ENCODE peak calls at places on chromosomes 5 and 9, in ten cellular contexts. O is activated naive CD4-positive, alpha-beta T cell treated with anti-CD3 and anti-CD28 coated beads, Interleukin-2, amount 50 U/mL, for 72 hours; T is foreskin fibroblast; B is T-cell; E is cardiac fibroblast; D is dermis blood vessel endothelial cell; L is NCI-H146; V is NCI-H510A; Y is fibroblast of pulmonary artery; Q is stimulated activated CD4-positive, alpha-beta T cell treated with anti-CD3 and anti-CD28 coated beads, Interleukin-15, amount 100 ng/mL, for 48 hours. W is an unnamed sample.

GRCh38 chr5:42242829-42243485 is 180.3 kb upstream of the GHR start:
- DNase-seq in O (no peak), T (no peak), B (no peak), E (no peak), D (no peak), L (no peak), V (no peak), Y (no peak), Q (no peak), W (no peak)

GRCh38 chr9:5437254-5438216 is at the start of gene PLGRKT:
- DNase-seq in O (peak), T (peak), B (peak), E (peak), D (peak), L (peak), V (peak), Y (peak), Q (peak), W (peak)

GRCh38 chr5:134545070-134545868 is 19.8 kb downstream of the JADE2 start:
- DNase-seq in O (peak), T (no peak), B (peak), E (peak), D (no peak), L (no peak), V (no peak), Y (peak), Q (no peak), W (no peak)

GRCh38 chr5:150442699-150443080 is 6.8 kb downstream of the RPS14 start:
- DNase-seq in O (no peak), T (peak), B (no peak), E (no peak), D (no peak), L (no peak), V (no peak), Y (no peak), Q (no peak), W (no peak)

GRCh38 chr5:175548899-175549311 is 70.5 kb downstream of the SFXN1 start:
- DNase-seq in O (no peak), T (no peak), B (no peak), E (no peak), D (no peak), L (no peak), V (no peak), Y (no peak), Q (no peak), W (no peak)

GRCh38 chr9:81499021-81499454 is 190.3 kb downstream of the TLE1 start:
- DNase-seq in O (no peak), T (peak), B (no peak), E (peak), D (no peak), L (no peak), V (no peak), Y (peak), Q (no peak), W (no peak)

GRCh38 chr9:34636791-34637355 is 714 bp downstream of the SIGMAR1 start:
- DNase-seq in O (no peak), T (peak), B (no peak), E (no peak), D (no peak), L (no peak), V (no peak), Y (no peak), Q (no peak), W (no peak)

GRCh38 chr5:67983251-67983941 is 232.2 kb upstream of the PIK3R1 start:
- DNase-seq in O (no peak), T (peak), B (no peak), E (peak), D (peak), L (no peak), V (no peak), Y (peak), Q (no peak), W (no peak)

GRCh38 chr5:115191439-115192031 is 21.8 kb upstream of the TRIM36 start:
- DNase-seq in O (no peak), T (no peak), B (no peak), E (no peak), D (no peak), L (no peak), V (no peak), Y (no peak), Q (no peak), W (no peak)

GRCh38 chr5:172707285-172708182 is 63.5 kb downstream of the DUSP1 start:
- DNase-seq in O (no peak), T (peak), B (no peak), E (peak), D (peak), L (peak), V (no peak), Y (peak), Q (no peak), W (no peak)

GRCh38 chr5:124644138-124644537 is 102.3 kb downstream of the ZNF608 start:
- DNase-seq in O (no peak), T (peak), B (no peak), E (no peak), D (no peak), L (no peak), V (no peak), Y (no peak), Q (no peak), W (no peak)

GRCh38 chr9:113599647-113600476 is 136.3 kb downstream of the RGS3 start:
- DNase-seq in O (no peak), T (peak), B (no peak), E (peak), D (peak), L (no peak), V (no peak), Y (peak), Q (no peak), W (no peak)

GRCh38 chr5:61228229-61228628 is 66.0 kb upstream of the SMIM15 start:
- DNase-seq in O (no peak), T (no peak), B (no peak), E (no peak), D (peak), L (no peak), V (no peak), Y (no peak), Q (no peak), W (no peak)

GRCh38 chr5:138467711-138468132 is 2.4 kb downstream of the EGR1 start:
- DNase-seq in O (no peak), T (no peak), B (no peak), E (no peak), D (no peak), L (no peak), V (no peak), Y (no peak), Q (no peak), W (no peak)

GRCh38 chr9:109923826-109924225 is 143.8 kb downstream of the PALM2AKAP2 start:
- DNase-seq in O (no peak), T (peak), B (no peak), E (no peak), D (no peak), L (peak), V (no peak), Y (no peak), Q (no peak), W (no peak)

GRCh38 chr9:79023134-79023577 is 548.6 kb upstream of the TLE4 start:
- DNase-seq in O (no peak), T (peak), B (no peak), E (peak), D (peak), L (no peak), V (no peak), Y (peak), Q (no peak), W (no peak)

GRCh38 chr5:112869948-112870347 is 8.9 kb downstream of the SRP19 start:
- DNase-seq in O (peak), T (no peak), B (no peak), E (no peak), D (no peak), L (no peak), V (no peak), Y (no peak), Q (no peak), W (no peak)

GRCh38 chr9:130467371-130467770 is 22.6 kb downstream of the ASS1 start:
- DNase-seq in O (no peak), T (no peak), B (no peak), E (no peak), D (no peak), L (no peak), V (no peak), Y (no peak), Q (no peak), W (no peak)

GRCh38 chr5:13325765-13326164 is 618.7 kb downstream of the DNAH5 start:
- DNase-seq in O (no peak), T (no peak), B (no peak), E (no peak), D (no peak), L (no peak), V (no peak), Y (no peak), Q (no peak), W (no peak)

GRCh38 chr9:107472581-107473335 is 16.8 kb downstream of the KLF4 start:
- DNase-seq in O (no peak), T (no peak), B (no peak), E (no peak), D (no peak), L (peak), V (no peak), Y (no peak), Q (no peak), W (no peak)

GRCh38 chr5:149048806-149049205 is 14.1 kb downstream of the SH3TC2 start:
- DNase-seq in O (no peak), T (no peak), B (no peak), E (no peak), D (no peak), L (no peak), V (no peak), Y (no peak), Q (no peak), W (no peak)

GRCh38 chr5:136132087-136132486 is 558 bp upstream of the SMAD5 start:
- DNase-seq in O (no peak), T (no peak), B (no peak), E (peak), D (no peak), L (no peak), V (no peak), Y (no peak), Q (no peak), W (no peak)

GRCh38 chr9:134337469-134337868 is 11.2 kb downstream of the RXRA start:
- DNase-seq in O (no peak), T (no peak), B (no peak), E (no peak), D (no peak), L (no peak), V (no peak), Y (no peak), Q (no peak), W (no peak)

GRCh38 chr9:90827181-90827866 is 25.7 kb downstream of the SYK start:
- DNase-seq in O (no peak), T (no peak), B (no peak), E (no peak), D (no peak), L (no peak), V (no peak), Y (no peak), Q (no peak), W (no peak)

GRCh38 chr9:89869774-89870173 is 265.0 kb downstream of the GADD45G start:
- DNase-seq in O (no peak), T (no peak), B (no peak), E (no peak), D (no peak), L (no peak), V (no peak), Y (no peak), Q (no peak), W (no peak)

GRCh38 chr5:4831325-4831724 is 308.8 kb upstream of the ADAMTS16 start:
- DNase-seq in O (no peak), T (no peak), B (no peak), E (no peak), D (no peak), L (no peak), V (no peak), Y (no peak), Q (no peak), W (no peak)

GRCh38 chr5:136064510-136064909 is 35.7 kb downstream of the TGFBI start:
- DNase-seq in O (no peak), T (peak), B (no peak), E (peak), D (peak), L (no peak), V (no peak), Y (no peak), Q (no peak), W (no peak)

GRCh38 chr5:132821791-132822190 is 8.7 kb downstream of the SHROOM1 start:
- DNase-seq in O (no peak), T (peak), B (no peak), E (no peak), D (no peak), L (no peak), V (no peak), Y (no peak), Q (no peak), W (no peak)

GRCh38 chr9:89474939-89475338 is 23.0 kb downstream of the SEMA4D start:
- DNase-seq in O (no peak), T (no peak), B (no peak), E (no peak), D (no peak), L (no peak), V (no peak), Y (no peak), Q (no peak), W (no peak)

GRCh38 chr5:54832846-54833245 is 152.5 kb downstream of the ESM1 start:
- DNase-seq in O (no peak), T (peak), B (no peak), E (no peak), D (no peak), L (no peak), V (no peak), Y (no peak), Q (no peak), W (no peak)

GRCh38 chr5:174419523-174420132 is 304.8 kb upstream of the MSX2 start:
- DNase-seq in O (peak), T (peak), B (peak), E (peak), D (peak), L (peak), V (peak), Y (peak), Q (peak), W (peak)

GRCh38 chr5:40549611-40550010 is 130.1 kb upstream of the PTGER4 start:
- DNase-seq in O (no peak), T (no peak), B (no peak), E (no peak), D (no peak), L (no peak), V (no peak), Y (no peak), Q (no peak), W (no peak)

GRCh38 chr5:91146221-91146620 is 236.9 kb downstream of the ARRDC3 start:
- DNase-seq in O (no peak), T (peak), B (no peak), E (peak), D (no peak), L (no peak), V (no peak), Y (peak), Q (no peak), W (no peak)

GRCh38 chr9:97982719-97983523 is at the start of gene ANP32B:
- DNase-seq in O (peak), T (peak), B (peak), E (peak), D (peak), L (peak), V (peak), Y (peak), Q (peak), W (peak)

GRCh38 chr5:38226091-38226490 is 32.3 kb upstream of the EGFLAM start:
- DNase-seq in O (no peak), T (no peak), B (no peak), E (no peak), D (no peak), L (no peak), V (no peak), Y (no peak), Q (no peak), W (no peak)

GRCh38 chr9:109101810-109102209 is 17.9 kb downstream of the TMEM245 start:
- DNase-seq in O (no peak), T (peak), B (no peak), E (peak), D (peak), L (no peak), V (no peak), Y (peak), Q (no peak), W (no peak)

GRCh38 chr5:67010684-67011409 is 185.8 kb downstream of the CD180 start:
- DNase-seq in O (no peak), T (peak), B (no peak), E (peak), D (peak), L (no peak), V (no peak), Y (peak), Q (peak), W (no peak)